ENCODE peak calls at places on chromosomes 13 and 19, in seven cellular contexts. Z is RWPE1, R is fibroblast of pulmonary artery, H is choroid plexus epithelial cell, D is kidney epithelial cell, U is nephron progenitor cell, V is activated B cell treated with CpG ODN at 0.5 μM for 24 hours. C is an unnamed sample.
A peak's percentile ranks its signal among the peaks of the same experiment; 100 is the strongest.

GRCh38 chr13:77696863-77697207 is 652 bp upstream of the SLAIN1 start:
- DNase-seq in Z (no peak), R (no peak), H (no peak), D (no peak), U (no peak), V (no peak), C (no peak)

GRCh38 chr19:50419022-50419579 is 363 bp downstream of the SPIB start:
- DNase-seq in Z (no peak), R (no peak), H (no peak), D (no peak), U (no peak), V (no peak), C (no peak)

GRCh38 chr13:31610270-31610998 is 128.9 kb upstream of the RXFP2 start:
- DNase-seq in Z (no peak), R (no peak), H (no peak), D (no peak), U (no peak), V (no peak), C (no peak)

GRCh38 chr13:74024314-74024713 is 109.9 kb downstream of the KLF12 start:
- DNase-seq in Z (no peak), R (no peak), H (peak; percentile 42), D (no peak), U (no peak), V (no peak), C (no peak)

GRCh38 chr19:7869453-7869909 is 4.7 kb downstream of the PRR36 start:
- DNase-seq in Z (peak; percentile 77), R (peak; percentile 40), H (peak; percentile 51), D (no peak), U (peak; percentile 79), V (peak; percentile 85), C (peak; percentile 70)

GRCh38 chr13:60583196-60583908 is 186.3 kb downstream of the TDRD3 start:
- DNase-seq in Z (no peak), R (peak; percentile 67), H (peak; percentile 84), D (no peak), U (no peak), V (no peak), C (no peak)

GRCh38 chr19:47315125-47315821 is 5.6 kb downstream of the C5AR1 start:
- DNase-seq in Z (peak; percentile 94), R (peak; percentile 97), H (peak; percentile 99), D (peak; percentile 81), U (no peak), V (no peak), C (peak; percentile 91)

GRCh38 chr13:40139896-40140520 is 484.5 kb downstream of the COG6 start:
- DNase-seq in Z (no peak), R (peak; percentile 49), H (no peak), D (no peak), U (no peak), V (no peak), C (no peak)

GRCh38 chr13:108527849-108528248 is 101.6 kb upstream of the MYO16 start:
- DNase-seq in Z (no peak), R (no peak), H (no peak), D (no peak), U (no peak), V (no peak), C (no peak)

GRCh38 chr13:31914843-31915242 is 116.7 kb upstream of the FRY start:
- DNase-seq in Z (no peak), R (no peak), H (no peak), D (no peak), U (no peak), V (no peak), C (no peak)

GRCh38 chr19:31249217-31249616 is 100.0 kb downstream of the TSHZ3 start:
- DNase-seq in Z (no peak), R (no peak), H (no peak), D (no peak), U (no peak), V (no peak), C (no peak)

GRCh38 chr13:24899601-24900000 is 135.6 kb downstream of the RNF17 start:
- DNase-seq in Z (no peak), R (no peak), H (peak; percentile 48), D (no peak), U (no peak), V (no peak), C (no peak)

GRCh38 chr13:87498681-87499080 is 172.5 kb upstream of the SLITRK5 start:
- DNase-seq in Z (peak; percentile 10), R (peak; percentile 1), H (peak; percentile 13), D (no peak), U (peak; percentile 41), V (no peak), C (peak; percentile 32)

GRCh38 chr13:45482571-45483173 is 17.9 kb downstream of the COG3 start:
- DNase-seq in Z (peak; percentile 78), R (peak; percentile 21), H (peak; percentile 59), D (no peak), U (no peak), V (no peak), C (peak; percentile 86)

GRCh38 chr19:2827022-2827421 is 7.4 kb downstream of the ZNF554 start:
- DNase-seq in Z (no peak), R (no peak), H (no peak), D (no peak), U (no peak), V (no peak), C (no peak)

GRCh38 chr19:18477042-18477760 is 39.3 kb upstream of the ISYNA1 start:
- DNase-seq in Z (no peak), R (no peak), H (peak; percentile 56), D (no peak), U (no peak), V (no peak), C (no peak)
- TF ChIP-seq CTCF in Z (no peak), R (no peak), H (peak; percentile 57), D (no peak), U (no peak), V (no peak), C (peak; percentile 16)

GRCh38 chr19:48379058-48379457 is 12.3 kb downstream of the KDELR1 start:
- DNase-seq in Z (no peak), R (no peak), H (no peak), D (no peak), U (no peak), V (no peak), C (no peak)

GRCh38 chr19:48386981-48387380 is 4.4 kb downstream of the KDELR1 start:
- DNase-seq in Z (no peak), R (no peak), H (no peak), D (no peak), U (no peak), V (no peak), C (no peak)

GRCh38 chr19:48385461-48386087 is 5.8 kb downstream of the KDELR1 start:
- DNase-seq in Z (no peak), R (no peak), H (no peak), D (no peak), U (no peak), V (no peak), C (no peak)

GRCh38 chr19:48378194-48378570 is 13.2 kb downstream of the KDELR1 start:
- DNase-seq in Z (no peak), R (no peak), H (no peak), D (no peak), U (no peak), V (no peak), C (no peak)

DNA sequence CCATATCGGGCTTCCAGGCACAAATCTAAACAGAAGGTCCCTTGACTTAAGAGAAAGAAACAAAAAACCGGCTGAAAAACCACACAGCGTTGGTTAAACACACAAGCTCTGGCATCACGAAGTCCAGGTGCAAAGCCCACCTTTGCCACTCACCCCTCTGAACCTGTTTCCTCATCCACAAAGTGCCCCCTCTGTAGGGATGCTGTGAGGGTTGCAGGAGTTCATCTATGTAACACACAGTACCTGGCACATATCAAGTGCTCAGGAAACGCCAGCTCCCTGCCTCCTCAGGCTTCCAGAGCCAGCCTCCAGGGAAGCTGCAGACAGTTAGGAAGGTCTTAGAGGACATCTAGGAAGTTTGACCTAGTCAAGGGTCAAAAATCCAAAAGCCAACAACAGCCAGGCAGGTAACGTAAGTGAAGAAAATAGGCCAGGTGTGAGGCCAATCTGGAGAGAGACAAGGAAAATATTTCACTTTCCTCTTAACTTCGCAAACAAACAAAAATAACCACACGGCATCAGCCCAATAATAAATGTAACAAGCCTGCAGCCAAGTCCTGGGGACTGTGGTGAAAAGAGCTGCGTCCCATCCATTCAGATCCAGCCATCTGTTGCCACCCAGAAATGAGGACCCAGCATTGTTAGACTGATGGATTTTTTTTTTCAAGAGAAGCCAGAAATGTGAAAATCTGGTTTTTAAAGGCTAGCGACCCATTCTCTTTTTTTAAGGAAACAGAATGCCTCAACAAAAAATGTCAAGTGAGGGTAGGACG is 10.0 kb downstream of the KDELR1 start:
- DNase-seq in Z (no peak), R (no peak), H (no peak), D (no peak), U (no peak), V (no peak), C (no peak)
- TF ChIP-seq CTCF in Z (no peak), R (no peak), H (no peak), D (no peak), U (no peak), V (no peak), C (no peak)

GRCh38 chr19:42246143-42246868 is 3.9 kb upstream of the GSK3A start:
- DNase-seq in Z (peak; percentile 82), R (peak; percentile 80), H (peak; percentile 83), D (no peak), U (peak; percentile 47), V (no peak), C (no peak)
- TF ChIP-seq CTCF in Z (no peak), R (peak; percentile 76), H (peak; percentile 81), D (peak; percentile 68), U (no peak), V (no peak), C (peak; percentile 92)

GRCh38 chr13:37173214-37173613 is 67.8 kb upstream of the CSNK1A1L start:
- DNase-seq in Z (no peak), R (peak; percentile 36), H (peak; percentile 82), D (no peak), U (no peak), V (no peak), C (no peak)
- TF ChIP-seq CTCF in Z (no peak), R (no peak), H (peak; percentile 38), D (no peak), U (no peak), V (no peak), C (no peak)

DNA sequence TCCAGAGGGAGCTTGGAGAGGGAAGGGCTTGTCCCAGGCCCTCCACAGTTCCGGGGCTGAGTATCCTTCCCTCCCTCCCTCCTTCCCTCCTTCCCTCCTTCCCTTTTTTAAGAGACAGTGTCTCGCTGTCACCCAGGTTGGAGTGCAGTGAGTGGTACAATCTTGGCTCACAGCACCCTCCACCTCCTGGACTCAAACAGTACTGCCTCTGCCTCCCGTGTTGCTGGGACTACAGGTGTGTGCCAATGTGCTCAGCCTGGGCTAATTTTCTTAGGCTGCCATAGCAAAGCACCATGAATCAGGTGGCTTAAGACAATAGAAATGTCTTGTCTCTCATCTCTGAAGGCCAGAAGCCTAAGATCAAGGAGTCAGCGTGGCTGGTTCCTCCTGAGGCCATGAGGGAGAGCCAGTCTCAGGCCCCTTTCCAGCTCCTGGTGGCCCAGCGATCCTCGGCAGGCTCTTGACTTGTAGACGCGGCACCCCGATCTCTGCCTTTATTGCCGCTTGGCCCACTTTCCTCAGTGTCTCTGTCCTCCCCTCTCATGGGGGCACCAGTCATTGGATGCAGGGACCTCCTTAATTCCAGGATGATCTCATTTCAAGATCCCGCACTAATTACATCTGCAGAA is 47.5 kb downstream of the CRTC1 start:
- DNase-seq in Z (no peak), R (no peak), H (no peak), D (no peak), U (no peak), V (no peak), C (no peak)
- TF ChIP-seq CTCF in Z (no peak), R (no peak), H (peak; percentile 11), D (peak; percentile 8), U (no peak), V (no peak), C (peak; percentile 9)